ENCODE peak calls at places on chromosome 5, in ten cellular contexts. A is MCF 10A; M is HCEC 1CT; D is left kidney; U is NCI-H1092; O is breast epithelium; N is pancreas; K is A172; L is CD4-positive, CD25-positive, alpha-beta regulatory T cell; Z is Jurkat, Clone E6-1. X is an unnamed sample.

GRCh38 chr5:154737667-154738320 is 17.4 kb upstream of the LARP1 start:
- DNase-seq in A (no peak), M (no peak), D (no peak), U (no peak), O (no peak), N (no peak), K (no peak), L (no peak), Z (no peak), X (no peak)

GRCh38 chr5:178462846-178463245 is 127.3 kb downstream of the COL23A1 start:
- DNase-seq in A (no peak), M (no peak), D (peak), U (no peak), O (no peak), N (no peak), K (no peak), L (no peak), Z (no peak), X (no peak)

GRCh38 chr5:107500840-107501239 is 169.9 kb downstream of the EFNA5 start:
- DNase-seq in A (no peak), M (no peak), D (no peak), U (no peak), O (no peak), N (no peak), K (no peak), L (no peak), Z (no peak), X (no peak)

GRCh38 chr5:96673127-96673526 is 11.0 kb downstream of the CAST start:
- DNase-seq in A (no peak), M (no peak), D (no peak), U (no peak), O (no peak), N (no peak), K (no peak), L (no peak), Z (no peak), X (no peak)

GRCh38 chr5:173231381-173231766 is 3.6 kb downstream of the NKX2-5 start:
- DNase-seq in A (no peak), M (no peak), D (no peak), U (no peak), O (no peak), N (no peak), K (no peak), L (no peak), Z (no peak), X (no peak)

GRCh38 chr5:98483301-98483700 is 290.2 kb upstream of the RGMB start:
- DNase-seq in A (no peak), M (peak), D (no peak), U (no peak), O (no peak), N (no peak), K (no peak), L (no peak), Z (no peak), X (no peak)

GRCh38 chr5:89457411-89458329 is 574.7 kb upstream of the MEF2C start:
- DNase-seq in A (peak), M (peak), D (no peak), U (peak), O (no peak), N (no peak), K (peak), L (no peak), Z (no peak), X (no peak)

GRCh38 chr5:168295574-168296201 is 4.2 kb downstream of the WWC1 start:
- DNase-seq in A (peak), M (peak), D (peak), U (no peak), O (peak), N (peak), K (peak), L (no peak), Z (no peak), X (no peak)

GRCh38 chr5:34674226-34674625 is 18.1 kb downstream of the RAI14 start:
- DNase-seq in A (peak), M (peak), D (no peak), U (no peak), O (no peak), N (no peak), K (peak), L (no peak), Z (no peak), X (no peak)

GRCh38 chr5:113212244-113212920 is 222.4 kb downstream of the TSSK1B start:
- DNase-seq in A (peak), M (peak), D (peak), U (peak), O (no peak), N (peak), K (no peak), L (no peak), Z (no peak), X (no peak)